ENCODE peak calls at places on chromosomes 3 and 15, in seven cellular contexts. Q is bronchial epithelial cell, T is AG09309, W is lower leg skin, A is breast epithelium, B is sigmoid colon, N is astrocyte of the spinal cord. I is an unnamed sample.
A peak's percentile ranks its signal among the peaks of the same experiment; 100 is the strongest.

GRCh38 chr3:136277634-136278033 is 27.5 kb downstream of the PCCB start:
- DNase-seq in B (no peak), T (no peak), W (no peak), Q (no peak), N (no peak), A (peak; percentile 20), I (no peak)

GRCh38 chr3:17840651-17841050 is 98.2 kb upstream of the TBC1D5 start:
- DNase-seq in A (no peak), T (no peak), N (no peak), B (no peak), Q (no peak), W (no peak), I (no peak)

GRCh38 chr3:24457719-24458118 is 36.9 kb downstream of the THRB start:
- DNase-seq in W (no peak), A (no peak), N (no peak), T (no peak), Q (peak; percentile 53), B (no peak), I (no peak)

GRCh38 chr15:35181538-35181937 is 96.4 kb upstream of the NANOGP8 start:
- DNase-seq in Q (peak; percentile 76), T (no peak), B (no peak), N (peak; percentile 78), W (no peak), A (no peak), I (peak; percentile 3)

GRCh38 chr3:190616627-190617026 is 102.7 kb downstream of the IL1RAP start:
- DNase-seq in Q (no peak), N (no peak), B (no peak), W (no peak), T (no peak), A (no peak), I (no peak)

GRCh38 chr3:71728632-71729342 is 3.6 kb upstream of the EIF4E3 start:
- DNase-seq in N (no peak), T (no peak), A (no peak), W (no peak), Q (no peak), B (no peak), I (no peak)

GRCh38 chr3:128276151-128276445 is 122.8 kb downstream of the EEFSEC start:
- DNase-seq in N (peak; percentile 23), A (no peak), W (no peak), T (no peak), B (no peak), Q (no peak), I (no peak)

GRCh38 chr3:65262554-65262953 is 574.8 kb upstream of the ADAMTS9 start:
- DNase-seq in B (no peak), T (no peak), W (no peak), Q (no peak), A (no peak), N (no peak), I (no peak)

GRCh38 chr15:86691091-86691490 is 611.4 kb downstream of the AGBL1 start:
- DNase-seq in N (no peak), Q (no peak), W (no peak), T (no peak), A (no peak), B (no peak), I (no peak)

GRCh38 chr15:63573533-63573932 is 23.7 kb upstream of the FBXL22 start:
- DNase-seq in T (no peak), Q (no peak), A (no peak), B (no peak), N (no peak), W (no peak), I (no peak)

GRCh38 chr3:10483686-10484345 is 21.6 kb downstream of the ATP2B2 start:
- DNase-seq in Q (no peak), B (no peak), N (no peak), W (no peak), T (no peak), A (no peak), I (no peak)

GRCh38 chr3:113205481-113205880 is 5.9 kb upstream of the BOC start:
- DNase-seq in W (no peak), B (no peak), Q (no peak), N (no peak), A (no peak), T (no peak), I (no peak)

GRCh38 chr3:174409085-174409743 is 449.9 kb upstream of the NAALADL2 start:
- DNase-seq in W (no peak), Q (no peak), B (no peak), A (no peak), N (no peak), T (no peak), I (no peak)

GRCh38 chr15:96347181-96348111 is 16.9 kb downstream of the NR2F2 start:
- DNase-seq in A (no peak), W (peak; percentile 85), N (peak; percentile 66), T (no peak), Q (no peak), B (no peak), I (no peak)

GRCh38 chr3:10242182-10243065 is 5.8 kb upstream of the TATDN2 start:
- DNase-seq in N (peak; percentile 73), B (peak; percentile 60), Q (no peak), T (no peak), A (no peak), W (no peak), I (peak; percentile 47)

GRCh38 chr3:81962396-81962795 is 201.0 kb upstream of the GBE1 start:
- DNase-seq in T (no peak), Q (peak; percentile 79), N (peak; percentile 33), A (no peak), B (no peak), W (no peak), I (no peak)

GRCh38 chr3:50383750-50384149 is 24.4 kb upstream of the TMEM115 start:
- DNase-seq in A (no peak), Q (peak; percentile 70), T (no peak), N (no peak), B (no peak), W (no peak), I (no peak)

GRCh38 chr15:87268675-87269074 is 987.9 kb downstream of the NTRK3 start:
- DNase-seq in A (no peak), N (peak; percentile 41), W (no peak), B (no peak), T (no peak), Q (no peak), I (no peak)

GRCh38 chr3:129555176-129555575 is 12.2 kb downstream of the H1-8 start:
- DNase-seq in N (no peak), Q (no peak), T (no peak), B (no peak), W (no peak), A (no peak), I (no peak)

GRCh38 chr3:15755181-15755580 is 42.6 kb downstream of the ANKRD28 start:
- DNase-seq in Q (no peak), W (no peak), A (no peak), N (no peak), T (no peak), B (no peak), I (no peak)

GRCh38 chr15:51754267-51754666 is 2.9 kb downstream of the TMOD2 start:
- DNase-seq in B (no peak), W (no peak), N (no peak), Q (no peak), A (no peak), T (no peak), I (no peak)

DNA sequence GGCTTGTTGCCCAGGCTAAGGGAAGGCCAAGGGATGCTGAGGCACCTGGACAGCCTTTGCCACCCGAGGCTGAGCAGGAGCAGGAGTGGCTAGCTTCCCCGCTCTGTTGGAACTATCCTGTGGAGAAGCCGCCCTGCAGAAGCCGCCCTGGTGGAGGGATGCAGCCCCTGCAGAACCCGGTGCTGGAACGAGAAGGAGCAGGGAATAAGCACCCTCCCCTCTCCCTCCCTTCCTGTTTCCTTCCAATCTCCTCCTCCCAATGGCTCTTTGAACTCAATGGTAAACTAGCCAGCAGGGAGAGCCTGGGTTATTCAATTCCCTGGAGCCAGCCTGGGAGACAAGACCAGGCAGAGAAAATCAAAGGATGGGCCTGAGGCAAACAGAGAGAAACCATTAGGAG is 11.8 kb upstream of the HRG start:
- DNase-seq in A (no peak), Q (no peak), B (no peak), W (no peak), N (no peak), T (no peak), I (no peak)
- TF ChIP-seq CTCF in A (no peak), Q (no peak), B (no peak), W (no peak), N (peak; percentile 20), T (no peak), I (no peak)

DNA sequence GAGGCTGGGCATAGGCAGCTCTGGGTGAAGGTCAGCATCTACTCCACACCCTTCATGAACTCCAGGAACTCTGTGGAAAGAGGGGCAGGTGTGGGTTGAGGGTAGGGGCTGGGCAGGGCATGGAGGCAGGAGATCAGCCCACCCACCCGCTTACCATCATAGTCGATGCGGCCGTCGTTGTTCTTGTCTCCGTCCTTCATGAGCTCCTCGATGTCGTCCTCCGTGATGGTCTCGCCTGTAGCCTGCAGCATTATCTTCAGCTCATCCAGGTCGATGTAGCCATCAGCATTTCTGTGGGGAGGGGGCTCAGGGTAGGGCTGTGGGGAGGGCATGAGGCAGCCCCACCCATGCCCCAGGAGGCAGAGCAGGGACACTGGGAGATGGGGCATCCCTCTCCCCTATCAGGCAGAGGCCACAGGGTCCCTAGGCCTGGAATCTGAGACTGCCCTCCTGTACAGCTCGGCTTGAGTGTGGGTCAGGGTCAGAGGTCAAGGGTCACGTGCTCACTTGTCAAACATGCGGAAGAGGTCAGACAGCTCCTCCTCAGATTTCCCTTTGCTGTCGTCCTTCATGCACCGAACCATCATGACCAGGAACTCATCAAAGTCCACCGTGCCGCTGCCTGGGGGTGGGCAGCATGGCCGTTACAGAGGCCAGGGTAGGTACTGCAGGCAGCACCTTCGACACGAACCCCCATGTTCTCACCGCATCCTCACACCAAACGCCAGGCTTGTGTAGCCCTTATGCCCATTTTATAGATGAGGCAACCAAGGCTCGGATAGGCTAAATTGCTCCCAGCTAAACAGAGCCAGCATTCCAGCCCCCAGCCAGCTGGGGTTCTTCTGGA is 2.4 kb downstream of the TNNC1 start:
- DNase-seq in Q (no peak), A (no peak), B (no peak), N (no peak), T (no peak), W (peak; percentile 85), I (no peak)
- TF ChIP-seq CTCF in Q (no peak), A (no peak), B (no peak), N (no peak), T (no peak), W (no peak), I (no peak)

DNA sequence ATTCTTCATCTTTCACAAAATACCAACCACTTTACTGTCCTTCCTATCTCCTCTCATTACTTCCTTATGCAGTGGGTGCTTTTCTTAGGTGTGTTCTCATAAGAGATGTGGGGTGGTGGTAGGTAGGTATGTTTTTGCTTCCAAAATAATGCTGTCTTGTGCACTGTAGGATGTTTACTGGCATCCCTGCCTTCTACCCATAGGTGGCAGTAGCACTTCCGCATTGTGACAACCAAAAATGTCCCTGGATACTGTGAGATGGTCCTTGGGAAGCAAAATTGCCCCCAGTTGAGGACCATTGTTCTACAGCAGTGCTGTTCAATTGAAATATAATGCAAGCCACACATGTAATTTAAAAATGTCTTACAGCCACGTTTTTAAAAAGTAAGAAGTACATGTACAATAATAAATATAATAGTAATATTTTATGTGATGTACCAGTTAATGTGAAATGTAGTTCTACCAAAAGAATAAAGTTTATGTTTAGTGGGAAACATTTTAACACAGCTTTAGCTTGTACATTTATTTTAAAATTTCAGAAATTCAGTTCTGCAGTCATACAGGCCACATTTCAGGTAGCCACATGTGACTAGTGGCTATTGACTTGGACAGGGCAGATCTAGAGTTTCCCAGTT is 75.2 kb downstream of the NEO1 start:
- DNase-seq in Q (peak; percentile 46), T (no peak), B (no peak), A (no peak), W (no peak), N (peak; percentile 22), I (peak; percentile 22)
- TF ChIP-seq CTCF in Q (peak; percentile 86), T (peak; percentile 93), B (peak; percentile 57), A (no peak), W (no peak), N (peak; percentile 92), I (peak; percentile 74)

GRCh38 chr3:157594413-157594812 is 91.2 kb upstream of the VEPH1 start:
- DNase-seq in W (no peak), B (no peak), Q (no peak), N (no peak), T (no peak), A (no peak), I (no peak)
- TF ChIP-seq CTCF in W (no peak), B (no peak), Q (no peak), N (no peak), T (peak; percentile 21), A (no peak), I (no peak)